ENCODE peak calls at places on chromosomes 11 and 22, in four cellular contexts. J is cardiac muscle cell; E is kidney tubule cell; L is stimulated activated CD4-positive, alpha-beta T cell treated with anti-CD3 and anti-CD28 coated beads, Interleukin-4, amount 100 ng/mL, for 1 hour. H is an unnamed sample.

GRCh38 chr11:12715131-12715530 is 40.9 kb downstream of the TEAD1 start:
- DNase-seq in J (no peak), E (no peak), L (no peak), H (no peak)

GRCh38 chr22:36232715-36233401 is 6.5 kb downstream of the APOL2 start:
- DNase-seq in J (no peak), E (no peak), L (no peak), H (no peak)

GRCh38 chr11:1733009-1733715 is 17.2 kb downstream of the IFITM10 start:
- DNase-seq in J (no peak), E (no peak), L (no peak), H (peak)

GRCh38 chr11:65435330-65435931 is 12.8 kb downstream of the NEAT1 start:
- DNase-seq in J (no peak), E (peak), L (no peak), H (no peak)

GRCh38 chr11:106087815-106088435 is 10.5 kb downstream of the AASDHPPT start:
- DNase-seq in J (peak), E (peak), L (peak), H (peak)

GRCh38 chr22:37623075-37624016 is 14.7 kb downstream of the GGA1 start:
- DNase-seq in J (peak), E (peak), L (peak), H (no peak)

GRCh38 chr11:61162092-61162935 is 1.1 kb upstream of the VPS37C start:
- DNase-seq in J (peak), E (peak), L (no peak), H (peak)

GRCh38 chr11:21582791-21583190 is 610.1 kb upstream of the ANO5 start:
- DNase-seq in J (no peak), E (peak), L (no peak), H (no peak)

GRCh38 chr11:60756307-60757032 is at the start of gene MS4A15:
- DNase-seq in J (no peak), E (peak), L (no peak), H (peak)

GRCh38 chr11:35944503-35945136 is 758 bp downstream of the LDLRAD3 start:
- DNase-seq in J (peak), E (no peak), L (no peak), H (peak)

GRCh38 chr11:65558785-65559509 is 788 bp upstream of the LTBP3 start:
- DNase-seq in J (peak), E (no peak), L (no peak), H (no peak)

GRCh38 chr11:8794677-8795103 is 112.1 kb downstream of the RPL27A start:
- DNase-seq in J (no peak), E (no peak), L (no peak), H (no peak)

GRCh38 chr11:105713696-105714095 is 103.8 kb downstream of the GRIA4 start:
- DNase-seq in J (no peak), E (no peak), L (no peak), H (no peak)

GRCh38 chr22:44254811-44255210 is 57.9 kb downstream of the SHISAL1 start:
- DNase-seq in J (no peak), E (no peak), L (no peak), H (no peak)

GRCh38 chr22:47091921-47092700 is 329.7 kb downstream of the TBC1D22A start:
- DNase-seq in J (no peak), E (no peak), L (no peak), H (no peak)

GRCh38 chr11:113991170-113991569 is 16.3 kb downstream of the HTR3A start:
- DNase-seq in J (peak), E (peak), L (no peak), H (peak)

GRCh38 chr11:65699306-65699705 is 12.7 kb upstream of the KAT5 start:
- DNase-seq in J (no peak), E (no peak), L (no peak), H (no peak)

GRCh38 chr11:64055077-64055476 is 19.3 kb downstream of the FLRT1 start:
- DNase-seq in J (no peak), E (no peak), L (no peak), H (no peak)

GRCh38 chr22:32562396-32562795 is 87.8 kb downstream of the FBXO7 start:
- DNase-seq in J (no peak), E (no peak), L (no peak), H (no peak)

H was measured in mammary epithelial cell.